ENCODE peak calls at places on chromosome 20, in ten cellular contexts. One of them, this sample, is unnamed.

GRCh38 chr20:32888636-32889035 is 29.9 kb downstream of the EFCAB8 start:
- DNase-seq in thyroid gland: no peak
- DNase-seq in colonic mucosa: no peak
- DNase-seq in hepatocyte: no peak
- DNase-seq in A549: no peak
- DNase-seq in psoas muscle: no peak
- DNase-seq in IMR-90: no peak
- DNase-seq in transverse colon: no peak
- DNase-seq in AG04450: no peak
- DNase-seq in HCT116: no peak
- DNase-seq in this sample: no peak

GRCh38 chr20:21640556-21640955 is 64.9 kb upstream of the PAX1 start:
- DNase-seq in HCT116: peak
- DNase-seq in AG04450: no peak
- DNase-seq in hepatocyte: peak
- DNase-seq in colonic mucosa: no peak
- DNase-seq in transverse colon: no peak
- DNase-seq in A549: no peak
- DNase-seq in IMR-90: no peak
- DNase-seq in thyroid gland: peak
- DNase-seq in psoas muscle: no peak
- DNase-seq in this sample: no peak

GRCh38 chr20:52676282-52676995 is 295.7 kb upstream of the TSHZ2 start:
- DNase-seq in AG04450: no peak
- DNase-seq in thyroid gland: no peak
- DNase-seq in A549: no peak
- DNase-seq in hepatocyte: no peak
- DNase-seq in HCT116: no peak
- DNase-seq in psoas muscle: no peak
- DNase-seq in colonic mucosa: no peak
- DNase-seq in transverse colon: no peak
- DNase-seq in IMR-90: no peak
- DNase-seq in this sample: no peak

GRCh38 chr20:4585758-4586157 is 136.0 kb upstream of the PRND start:
- DNase-seq in thyroid gland: no peak
- DNase-seq in transverse colon: no peak
- DNase-seq in IMR-90: no peak
- DNase-seq in AG04450: no peak
- DNase-seq in colonic mucosa: no peak
- DNase-seq in HCT116: no peak
- DNase-seq in hepatocyte: no peak
- DNase-seq in psoas muscle: no peak
- DNase-seq in A549: no peak
- DNase-seq in this sample: no peak

GRCh38 chr20:12371955-12372354 is 454.3 kb downstream of the BTBD3 start:
- DNase-seq in A549: no peak
- DNase-seq in psoas muscle: no peak
- DNase-seq in IMR-90: no peak
- DNase-seq in hepatocyte: no peak
- DNase-seq in colonic mucosa: peak
- DNase-seq in thyroid gland: no peak
- DNase-seq in HCT116: no peak
- DNase-seq in AG04450: no peak
- DNase-seq in transverse colon: peak
- DNase-seq in this sample: no peak

GRCh38 chr20:6735913-6736845 is 31.3 kb upstream of the BMP2 start:
- DNase-seq in thyroid gland: peak
- DNase-seq in hepatocyte: peak
- DNase-seq in transverse colon: no peak
- DNase-seq in HCT116: no peak
- DNase-seq in AG04450: no peak
- DNase-seq in IMR-90: no peak
- DNase-seq in colonic mucosa: no peak
- DNase-seq in psoas muscle: no peak
- DNase-seq in A549: no peak
- DNase-seq in this sample: no peak

GRCh38 chr20:40494238-40494637 is 194.8 kb downstream of the MAFB start:
- DNase-seq in hepatocyte: no peak
- DNase-seq in IMR-90: no peak
- DNase-seq in AG04450: no peak
- DNase-seq in A549: no peak
- DNase-seq in HCT116: no peak
- DNase-seq in psoas muscle: no peak
- DNase-seq in transverse colon: peak
- DNase-seq in colonic mucosa: peak
- DNase-seq in thyroid gland: peak
- DNase-seq in this sample: no peak

GRCh38 chr20:10125757-10126156 is 91.0 kb downstream of the ANKEF1 start:
- DNase-seq in A549: no peak
- DNase-seq in HCT116: no peak
- DNase-seq in colonic mucosa: no peak
- DNase-seq in psoas muscle: no peak
- DNase-seq in IMR-90: peak
- DNase-seq in hepatocyte: no peak
- DNase-seq in thyroid gland: no peak
- DNase-seq in AG04450: no peak
- DNase-seq in transverse colon: no peak
- DNase-seq in this sample: no peak

GRCh38 chr20:17971571-17972013 is 2.8 kb downstream of the MGME1 start:
- DNase-seq in IMR-90: peak
- DNase-seq in AG04450: no peak
- DNase-seq in colonic mucosa: no peak
- DNase-seq in hepatocyte: no peak
- DNase-seq in HCT116: no peak
- DNase-seq in thyroid gland: peak
- DNase-seq in transverse colon: no peak
- DNase-seq in A549: no peak
- DNase-seq in psoas muscle: no peak
- DNase-seq in this sample: no peak

GRCh38 chr20:3209023-3209945 is at the start of gene ITPA:
- DNase-seq in psoas muscle: peak
- DNase-seq in HCT116: no peak
- DNase-seq in transverse colon: peak
- DNase-seq in thyroid gland: peak
- DNase-seq in AG04450: no peak
- DNase-seq in hepatocyte: peak
- DNase-seq in colonic mucosa: peak
- DNase-seq in IMR-90: peak
- DNase-seq in A549: peak
- DNase-seq in this sample: no peak

GRCh38 chr20:33275215-33275614 is 7.8 kb upstream of the BPIFB1 start:
- DNase-seq in AG04450: no peak
- DNase-seq in hepatocyte: no peak
- DNase-seq in colonic mucosa: no peak
- DNase-seq in HCT116: no peak
- DNase-seq in A549: no peak
- DNase-seq in thyroid gland: no peak
- DNase-seq in psoas muscle: no peak
- DNase-seq in IMR-90: no peak
- DNase-seq in transverse colon: no peak
- DNase-seq in this sample: no peak

DNA sequence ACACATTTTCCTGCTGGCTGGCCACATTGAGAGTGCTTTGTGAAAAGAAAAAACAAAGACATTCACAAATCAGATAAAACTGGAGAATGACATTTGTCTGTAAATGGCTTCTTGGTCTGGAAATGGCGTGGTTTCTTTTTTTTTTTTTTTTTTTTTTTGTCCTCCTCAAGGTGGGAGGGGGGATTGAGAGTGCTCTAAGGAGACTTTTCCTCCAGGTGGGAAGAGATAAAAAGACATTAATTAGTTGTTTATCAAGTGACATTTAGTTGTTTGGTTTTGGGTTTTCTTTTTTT is 40.4 kb downstream of the GNAS start:
- DNase-seq in thyroid gland: no peak
- DNase-seq in HCT116: no peak
- DNase-seq in psoas muscle: no peak
- DNase-seq in transverse colon: no peak
- DNase-seq in hepatocyte: no peak
- DNase-seq in colonic mucosa: no peak
- DNase-seq in AG04450: no peak
- DNase-seq in A549: peak
- DNase-seq in IMR-90: no peak
- DNase-seq in this sample: no peak
- H3K27ac ChIP-seq in thyroid gland: peak
- H3K27ac ChIP-seq in HCT116: peak
- H3K27ac ChIP-seq in psoas muscle: peak
- H3K27ac ChIP-seq in transverse colon: peak
- H3K27ac ChIP-seq in hepatocyte: peak
- H3K27ac ChIP-seq in colonic mucosa: peak
- H3K27ac ChIP-seq in AG04450: no peak
- H3K27ac ChIP-seq in A549: peak
- H3K27ac ChIP-seq in IMR-90: peak
- H3K27ac ChIP-seq in this sample: peak

GRCh38 chr20:47791084-47791599 is 5.9 kb upstream of the SULF2 start:
- DNase-seq in HCT116: no peak
- DNase-seq in colonic mucosa: no peak
- DNase-seq in transverse colon: no peak
- DNase-seq in thyroid gland: no peak
- DNase-seq in AG04450: no peak
- DNase-seq in A549: no peak
- DNase-seq in IMR-90: no peak
- DNase-seq in psoas muscle: no peak
- DNase-seq in hepatocyte: no peak
- DNase-seq in this sample: peak
- H3K27ac ChIP-seq in HCT116: no peak
- H3K27ac ChIP-seq in colonic mucosa: no peak
- H3K27ac ChIP-seq in transverse colon: peak
- H3K27ac ChIP-seq in thyroid gland: no peak
- H3K27ac ChIP-seq in AG04450: no peak
- H3K27ac ChIP-seq in A549: no peak
- H3K27ac ChIP-seq in IMR-90: no peak
- H3K27ac ChIP-seq in psoas muscle: no peak
- H3K27ac ChIP-seq in hepatocyte: no peak
- H3K27ac ChIP-seq in this sample: peak

DNA sequence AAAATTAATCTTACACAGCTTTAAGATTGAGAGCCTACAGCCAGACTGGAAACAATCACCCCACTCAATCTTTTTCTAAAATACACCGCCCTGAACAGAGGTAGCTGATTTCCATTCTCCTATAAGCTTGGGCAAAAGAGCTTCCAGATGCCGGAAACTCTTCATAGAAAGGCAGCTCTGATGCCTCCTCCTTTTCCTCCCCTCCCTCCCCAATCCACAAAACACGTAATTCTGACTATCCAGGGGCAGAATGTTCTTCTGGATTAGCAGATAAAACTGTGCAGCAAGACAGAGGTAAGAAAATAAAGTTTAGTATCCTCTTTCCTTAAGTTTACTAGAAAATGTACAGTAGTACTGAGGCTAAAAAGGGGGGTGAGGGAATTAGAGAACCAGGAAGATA is 15.8 kb downstream of the ADNP start:
- DNase-seq in hepatocyte: no peak
- DNase-seq in AG04450: no peak
- DNase-seq in thyroid gland: no peak
- DNase-seq in HCT116: no peak
- DNase-seq in transverse colon: no peak
- DNase-seq in IMR-90: peak
- DNase-seq in psoas muscle: no peak
- DNase-seq in colonic mucosa: no peak
- DNase-seq in A549: no peak
- DNase-seq in this sample: no peak
- H3K27ac ChIP-seq in hepatocyte: peak
- H3K27ac ChIP-seq in AG04450: no peak
- H3K27ac ChIP-seq in thyroid gland: no peak
- H3K27ac ChIP-seq in HCT116: no peak
- H3K27ac ChIP-seq in transverse colon: no peak
- H3K27ac ChIP-seq in IMR-90: no peak
- H3K27ac ChIP-seq in psoas muscle: peak
- H3K27ac ChIP-seq in colonic mucosa: no peak
- H3K27ac ChIP-seq in A549: no peak
- H3K27ac ChIP-seq in this sample: peak

GRCh38 chr20:47499053-47499452 is 2.6 kb upstream of the NCOA3 start:
- DNase-seq in A549: no peak
- DNase-seq in hepatocyte: no peak
- DNase-seq in transverse colon: no peak
- DNase-seq in HCT116: no peak
- DNase-seq in psoas muscle: no peak
- DNase-seq in AG04450: no peak
- DNase-seq in IMR-90: no peak
- DNase-seq in thyroid gland: no peak
- DNase-seq in colonic mucosa: no peak
- DNase-seq in this sample: no peak
- H3K27ac ChIP-seq in A549: peak
- H3K27ac ChIP-seq in hepatocyte: no peak
- H3K27ac ChIP-seq in transverse colon: no peak
- H3K27ac ChIP-seq in HCT116: no peak
- H3K27ac ChIP-seq in psoas muscle: no peak
- H3K27ac ChIP-seq in AG04450: no peak
- H3K27ac ChIP-seq in IMR-90: no peak
- H3K27ac ChIP-seq in thyroid gland: no peak
- H3K27ac ChIP-seq in colonic mucosa: no peak
- H3K27ac ChIP-seq in this sample: no peak